ENCODE peak calls at places on chromosomes 16 and 17, in five cellular contexts. V is activated CD4-positive, alpha-beta T cell treated with anti-CD3 and anti-CD28 coated beads, Interleukin-2, amount 50 U/mL, for 48 hours; U is SK-MEL-5; L is B cell; Z is stimulated activated CD8-positive, alpha-beta memory T cell treated with anti-CD3 and anti-CD28 coated beads, Interleukin-12 subunit alpha, Interleukin-12 subunit beta, amount 100 ng/mL, for 4 hours. B is an unnamed sample.

GRCh38 chr17:61436995-61437704 is 15.1 kb upstream of the TBX4 start:
- DNase-seq in V (no peak), U (no peak), L (no peak), Z (no peak), B (no peak)

GRCh38 chr17:81314410-81315169 is 19.5 kb upstream of the SLC38A10 start:
- DNase-seq in V (no peak), U (no peak), L (no peak), Z (no peak), B (no peak)

GRCh38 chr17:31415004-31415454 is 23.6 kb downstream of the RAB11FIP4 start:
- DNase-seq in V (no peak), U (peak; percentile 31), L (no peak), Z (no peak), B (no peak)

GRCh38 chr16:66476328-66477027 is 49.4 kb downstream of the BEAN1 start:
- DNase-seq in V (peak; percentile 73), U (peak; percentile 43), L (no peak), Z (no peak), B (peak; percentile 55)

GRCh38 chr17:17783825-17784598 is 52.8 kb downstream of the SREBF1 start:
- DNase-seq in V (no peak), U (no peak), L (peak; percentile 84), Z (no peak), B (no peak)

GRCh38 chr17:28726396-28726911 is 421 bp upstream of the TLCD1 start:
- DNase-seq in V (peak; percentile 82), U (peak; percentile 62), L (peak; percentile 74), Z (peak; percentile 53), B (peak; percentile 64)

GRCh38 chr17:42456223-42457106 is 2.2 kb upstream of the ATP6V0A1 start:
- DNase-seq in V (no peak), U (peak; percentile 68), L (peak; percentile 46), Z (no peak), B (peak; percentile 48)

GRCh38 chr17:76018801-76019200 is 8.3 kb downstream of the EVPL start:
- DNase-seq in V (no peak), U (no peak), L (no peak), Z (no peak), B (no peak)

GRCh38 chr16:24850289-24850931 is 4.6 kb downstream of the SLC5A11 start:
- DNase-seq in V (no peak), U (no peak), L (no peak), Z (no peak), B (no peak)

GRCh38 chr17:45127583-45128300 is 4.6 kb downstream of the PLCD3 start:
- DNase-seq in V (no peak), U (no peak), L (no peak), Z (no peak), B (no peak)

GRCh38 chr17:82718986-82719685 is 2.6 kb downstream of the FN3KRP start:
- DNase-seq in V (no peak), U (no peak), L (no peak), Z (no peak), B (no peak)

GRCh38 chr17:45284176-45285140 is 22.6 kb upstream of the SPATA32 start:
- DNase-seq in V (peak; percentile 55), U (peak; percentile 48), L (no peak), Z (no peak), B (no peak)